ENCODE peak calls at places on chromosome 17, in ten cellular contexts. One of them, this sample, is unnamed.
A peak's percentile ranks its signal among the peaks of the same experiment; 100 is the strongest.

GRCh38 chr17:50487213-50488096 is 8.8 kb downstream of the RSAD1 start:
- DNase-seq in upper lobe of right lung: no peak
- DNase-seq in endodermal cell: no peak
- DNase-seq in choroid plexus epithelial cell: no peak
- DNase-seq in A549: no peak
- DNase-seq in AG09309: no peak
- DNase-seq in pancreas: no peak
- DNase-seq in BE2C: no peak
- DNase-seq in heart left ventricle: no peak
- DNase-seq in AG10803: no peak
- DNase-seq in this sample: no peak

GRCh38 chr17:13002761-13003453 is 14.9 kb downstream of the ELAC2 start:
- DNase-seq in upper lobe of right lung: peak; percentile 77
- DNase-seq in endodermal cell: peak; percentile 95
- DNase-seq in choroid plexus epithelial cell: peak; percentile 85
- DNase-seq in A549: peak; percentile 80
- DNase-seq in AG09309: peak; percentile 40
- DNase-seq in pancreas: peak; percentile 29
- DNase-seq in BE2C: peak; percentile 68
- DNase-seq in heart left ventricle: peak; percentile 85
- DNase-seq in AG10803: peak; percentile 72
- DNase-seq in this sample: peak; percentile 55

GRCh38 chr17:38749222-38750043 is 1.3 kb upstream of the PCGF2 start:
- DNase-seq in upper lobe of right lung: peak; percentile 94
- DNase-seq in endodermal cell: peak; percentile 96
- DNase-seq in choroid plexus epithelial cell: peak; percentile 66
- DNase-seq in A549: peak; percentile 65
- DNase-seq in AG09309: no peak
- DNase-seq in pancreas: peak; percentile 70
- DNase-seq in BE2C: peak; percentile 73
- DNase-seq in heart left ventricle: peak; percentile 94
- DNase-seq in AG10803: peak; percentile 50
- DNase-seq in this sample: no peak

GRCh38 chr17:9924735-9925191 is 19.7 kb upstream of the RCVRN start:
- DNase-seq in upper lobe of right lung: no peak
- DNase-seq in endodermal cell: peak; percentile 80
- DNase-seq in choroid plexus epithelial cell: peak; percentile 85
- DNase-seq in A549: peak; percentile 78
- DNase-seq in AG09309: peak; percentile 20
- DNase-seq in pancreas: no peak
- DNase-seq in BE2C: no peak
- DNase-seq in heart left ventricle: no peak
- DNase-seq in AG10803: peak; percentile 64
- DNase-seq in this sample: peak; percentile 21

GRCh38 chr17:38341035-38341721 is 2.6 kb downstream of the GPR179 start:
- DNase-seq in upper lobe of right lung: peak; percentile 75
- DNase-seq in endodermal cell: peak; percentile 94
- DNase-seq in choroid plexus epithelial cell: peak; percentile 38
- DNase-seq in A549: no peak
- DNase-seq in AG09309: no peak
- DNase-seq in pancreas: peak; percentile 46
- DNase-seq in BE2C: peak; percentile 90
- DNase-seq in heart left ventricle: peak; percentile 78
- DNase-seq in AG10803: no peak
- DNase-seq in this sample: no peak

GRCh38 chr17:77693301-77693700 is 265.2 kb upstream of the TNRC6C start:
- DNase-seq in upper lobe of right lung: peak; percentile 40
- DNase-seq in endodermal cell: peak; percentile 47
- DNase-seq in choroid plexus epithelial cell: no peak
- DNase-seq in A549: no peak
- DNase-seq in AG09309: no peak
- DNase-seq in pancreas: no peak
- DNase-seq in BE2C: no peak
- DNase-seq in heart left ventricle: no peak
- DNase-seq in AG10803: no peak
- DNase-seq in this sample: no peak

GRCh38 chr17:63665527-63666214 is 34.3 kb downstream of the LIMD2 start:
- DNase-seq in upper lobe of right lung: no peak
- DNase-seq in endodermal cell: no peak
- DNase-seq in choroid plexus epithelial cell: peak; percentile 70
- DNase-seq in A549: no peak
- DNase-seq in AG09309: no peak
- DNase-seq in pancreas: no peak
- DNase-seq in BE2C: no peak
- DNase-seq in heart left ventricle: no peak
- DNase-seq in AG10803: no peak
- DNase-seq in this sample: no peak

GRCh38 chr17:81191646-81192045 is 25.6 kb upstream of the AATK start:
- DNase-seq in upper lobe of right lung: no peak
- DNase-seq in endodermal cell: no peak
- DNase-seq in choroid plexus epithelial cell: no peak
- DNase-seq in A549: no peak
- DNase-seq in AG09309: no peak
- DNase-seq in pancreas: no peak
- DNase-seq in BE2C: peak; percentile 10
- DNase-seq in heart left ventricle: no peak
- DNase-seq in AG10803: no peak
- DNase-seq in this sample: no peak

GRCh38 chr17:28085766-28086165 is 43.3 kb downstream of the NLK start:
- DNase-seq in upper lobe of right lung: no peak
- DNase-seq in endodermal cell: no peak
- DNase-seq in choroid plexus epithelial cell: no peak
- DNase-seq in A549: no peak
- DNase-seq in AG09309: no peak
- DNase-seq in pancreas: no peak
- DNase-seq in BE2C: no peak
- DNase-seq in heart left ventricle: no peak
- DNase-seq in AG10803: no peak
- DNase-seq in this sample: no peak

GRCh38 chr17:46030752-46031151 is 31.7 kb downstream of the STH start:
- DNase-seq in upper lobe of right lung: no peak
- DNase-seq in endodermal cell: no peak
- DNase-seq in choroid plexus epithelial cell: no peak
- DNase-seq in A549: no peak
- DNase-seq in AG09309: no peak
- DNase-seq in pancreas: no peak
- DNase-seq in BE2C: no peak
- DNase-seq in heart left ventricle: no peak
- DNase-seq in AG10803: no peak
- DNase-seq in this sample: no peak

GRCh38 chr17:68457168-68457538 is at the start of gene WIPI1:
- DNase-seq in upper lobe of right lung: no peak
- DNase-seq in endodermal cell: no peak
- DNase-seq in choroid plexus epithelial cell: no peak
- DNase-seq in A549: no peak
- DNase-seq in AG09309: no peak
- DNase-seq in pancreas: no peak
- DNase-seq in BE2C: no peak
- DNase-seq in heart left ventricle: no peak
- DNase-seq in AG10803: no peak
- DNase-seq in this sample: no peak

GRCh38 chr17:51336112-51336822 is 75.9 kb downstream of the UTP18 start:
- DNase-seq in upper lobe of right lung: no peak
- DNase-seq in endodermal cell: peak; percentile 34
- DNase-seq in choroid plexus epithelial cell: no peak
- DNase-seq in A549: no peak
- DNase-seq in AG09309: no peak
- DNase-seq in pancreas: no peak
- DNase-seq in BE2C: no peak
- DNase-seq in heart left ventricle: no peak
- DNase-seq in AG10803: no peak
- DNase-seq in this sample: no peak

GRCh38 chr17:78826836-78827509 is 13.6 kb downstream of the USP36 start:
- DNase-seq in upper lobe of right lung: peak; percentile 74
- DNase-seq in endodermal cell: no peak
- DNase-seq in choroid plexus epithelial cell: no peak
- DNase-seq in A549: no peak
- DNase-seq in AG09309: no peak
- DNase-seq in pancreas: no peak
- DNase-seq in BE2C: no peak
- DNase-seq in heart left ventricle: peak; percentile 55
- DNase-seq in AG10803: no peak
- DNase-seq in this sample: no peak

GRCh38 chr17:81193051-81193410 is 27.0 kb upstream of the AATK start:
- DNase-seq in upper lobe of right lung: no peak
- DNase-seq in endodermal cell: no peak
- DNase-seq in choroid plexus epithelial cell: no peak
- DNase-seq in A549: no peak
- DNase-seq in AG09309: no peak
- DNase-seq in pancreas: no peak
- DNase-seq in BE2C: peak; percentile 8
- DNase-seq in heart left ventricle: no peak
- DNase-seq in AG10803: no peak
- DNase-seq in this sample: no peak

GRCh38 chr17:62014526-62014925 is 50.6 kb downstream of the MED13 start:
- DNase-seq in upper lobe of right lung: no peak
- DNase-seq in endodermal cell: no peak
- DNase-seq in choroid plexus epithelial cell: peak; percentile 63
- DNase-seq in A549: no peak
- DNase-seq in AG09309: no peak
- DNase-seq in pancreas: no peak
- DNase-seq in BE2C: no peak
- DNase-seq in heart left ventricle: no peak
- DNase-seq in AG10803: peak; percentile 43
- DNase-seq in this sample: no peak

GRCh38 chr17:8904686-8905085 is 37.2 kb upstream of the PIK3R6 start:
- DNase-seq in upper lobe of right lung: no peak
- DNase-seq in endodermal cell: peak; percentile 28
- DNase-seq in choroid plexus epithelial cell: no peak
- DNase-seq in A549: no peak
- DNase-seq in AG09309: no peak
- DNase-seq in pancreas: no peak
- DNase-seq in BE2C: no peak
- DNase-seq in heart left ventricle: no peak
- DNase-seq in AG10803: no peak
- DNase-seq in this sample: no peak

GRCh38 chr17:2860045-2860444 is 63.8 kb downstream of the RAP1GAP2 start:
- DNase-seq in upper lobe of right lung: no peak
- DNase-seq in endodermal cell: peak; percentile 68
- DNase-seq in choroid plexus epithelial cell: no peak
- DNase-seq in A549: no peak
- DNase-seq in AG09309: no peak
- DNase-seq in pancreas: no peak
- DNase-seq in BE2C: no peak
- DNase-seq in heart left ventricle: no peak
- DNase-seq in AG10803: no peak
- DNase-seq in this sample: no peak

GRCh38 chr17:10198509-10199249 is at the start of gene GAS7:
- DNase-seq in upper lobe of right lung: peak; percentile 84
- DNase-seq in endodermal cell: peak; percentile 96
- DNase-seq in choroid plexus epithelial cell: peak; percentile 18
- DNase-seq in A549: peak; percentile 61
- DNase-seq in AG09309: no peak
- DNase-seq in pancreas: no peak
- DNase-seq in BE2C: no peak
- DNase-seq in heart left ventricle: peak; percentile 80
- DNase-seq in AG10803: no peak
- DNase-seq in this sample: no peak

GRCh38 chr17:70804161-70804560 is 634.8 kb downstream of the KCNJ2 start:
- DNase-seq in upper lobe of right lung: no peak
- DNase-seq in endodermal cell: no peak
- DNase-seq in choroid plexus epithelial cell: peak; percentile 47
- DNase-seq in A549: no peak
- DNase-seq in AG09309: no peak
- DNase-seq in pancreas: no peak
- DNase-seq in BE2C: no peak
- DNase-seq in heart left ventricle: no peak
- DNase-seq in AG10803: peak; percentile 25
- DNase-seq in this sample: no peak

DNA sequence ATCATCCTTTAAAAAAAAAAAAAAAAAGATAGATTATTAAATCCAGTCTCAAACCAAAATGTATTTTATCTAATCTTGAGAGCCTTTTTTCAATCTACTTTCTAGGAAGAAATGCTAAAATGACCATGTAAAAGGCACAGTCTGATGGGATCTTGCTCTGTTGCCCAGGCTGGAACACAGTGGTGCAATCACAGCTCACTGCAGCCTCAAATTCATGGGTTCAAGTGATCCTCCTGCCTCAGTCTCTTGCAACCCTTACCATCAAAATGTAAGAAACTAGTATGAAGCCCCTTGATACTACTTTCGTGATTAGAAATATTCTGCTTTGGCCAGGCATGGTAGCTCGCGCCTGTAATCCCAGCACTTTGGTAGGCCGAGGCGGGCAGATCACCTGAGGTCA is 70.8 kb downstream of the HELZ start:
- DNase-seq in upper lobe of right lung: no peak
- DNase-seq in endodermal cell: no peak
- DNase-seq in choroid plexus epithelial cell: no peak
- DNase-seq in A549: no peak
- DNase-seq in AG09309: no peak
- DNase-seq in pancreas: no peak
- DNase-seq in BE2C: no peak
- DNase-seq in heart left ventricle: no peak
- DNase-seq in AG10803: no peak
- DNase-seq in this sample: no peak
- H3K4me3 ChIP-seq in upper lobe of right lung: no peak overlapping the region
- H3K4me3 ChIP-seq in endodermal cell: no peak overlapping the region
- H3K4me3 ChIP-seq in choroid plexus epithelial cell: no peak overlapping the region
- H3K4me3 ChIP-seq in A549: no peak overlapping the region
- H3K4me3 ChIP-seq in AG09309: no peak overlapping the region
- H3K4me3 ChIP-seq in pancreas: no peak overlapping the region
- H3K4me3 ChIP-seq in BE2C: no peak overlapping the region
- H3K4me3 ChIP-seq in heart left ventricle: no peak overlapping the region
- H3K4me3 ChIP-seq in AG10803: no peak overlapping the region
- H3K4me3 ChIP-seq in this sample: no peak overlapping the region

GRCh38 chr17:4479982-4480751 is 18.5 kb upstream of the SPNS2 start:
- DNase-seq in upper lobe of right lung: no peak
- DNase-seq in endodermal cell: no peak
- DNase-seq in choroid plexus epithelial cell: no peak
- DNase-seq in A549: no peak
- DNase-seq in AG09309: no peak
- DNase-seq in pancreas: peak; percentile 44
- DNase-seq in BE2C: no peak
- DNase-seq in heart left ventricle: no peak
- DNase-seq in AG10803: no peak
- DNase-seq in this sample: no peak
- H3K4me3 ChIP-seq in upper lobe of right lung: no peak overlapping the region
- H3K4me3 ChIP-seq in endodermal cell: no peak overlapping the region
- H3K4me3 ChIP-seq in choroid plexus epithelial cell: no peak overlapping the region
- H3K4me3 ChIP-seq in A549: no peak overlapping the region
- H3K4me3 ChIP-seq in AG09309: no peak overlapping the region
- H3K4me3 ChIP-seq in pancreas: no peak overlapping the region
- H3K4me3 ChIP-seq in BE2C: no peak overlapping the region
- H3K4me3 ChIP-seq in heart left ventricle: no peak overlapping the region
- H3K4me3 ChIP-seq in AG10803: no peak overlapping the region
- H3K4me3 ChIP-seq in this sample: no peak overlapping the region

GRCh38 chr17:48910370-48910769 is 2.2 kb downstream of the UBE2Z start:
- DNase-seq in upper lobe of right lung: no peak
- DNase-seq in endodermal cell: no peak
- DNase-seq in choroid plexus epithelial cell: no peak
- DNase-seq in A549: no peak
- DNase-seq in AG09309: no peak
- DNase-seq in pancreas: no peak
- DNase-seq in BE2C: no peak
- DNase-seq in heart left ventricle: no peak
- DNase-seq in AG10803: no peak
- DNase-seq in this sample: no peak
- H3K4me3 ChIP-seq in upper lobe of right lung: no peak overlapping the region
- H3K4me3 ChIP-seq in endodermal cell: peak overlapping the region; percentile 98
- H3K4me3 ChIP-seq in choroid plexus epithelial cell: peak overlapping the region; percentile 82
- H3K4me3 ChIP-seq in A549: peak overlapping the region; percentile 89
- H3K4me3 ChIP-seq in AG09309: peak overlapping the region; percentile 15
- H3K4me3 ChIP-seq in pancreas: peak overlapping the region; percentile 78
- H3K4me3 ChIP-seq in BE2C: no peak overlapping the region
- H3K4me3 ChIP-seq in heart left ventricle: no peak overlapping the region
- H3K4me3 ChIP-seq in AG10803: peak overlapping the region; percentile 85
- H3K4me3 ChIP-seq in this sample: peak overlapping the region; percentile 84

GRCh38 chr17:75011788-75012319 is 616 bp upstream of the MRPL58 start:
- DNase-seq in upper lobe of right lung: no peak
- DNase-seq in endodermal cell: no peak
- DNase-seq in choroid plexus epithelial cell: peak; percentile 89
- DNase-seq in A549: no peak
- DNase-seq in AG09309: no peak
- DNase-seq in pancreas: peak; percentile 66
- DNase-seq in BE2C: peak; percentile 74
- DNase-seq in heart left ventricle: peak; percentile 76
- DNase-seq in AG10803: peak; percentile 78
- DNase-seq in this sample: no peak
- H3K4me3 ChIP-seq in upper lobe of right lung: peak overlapping the region; percentile 85
- H3K4me3 ChIP-seq in endodermal cell: peak overlapping the region; percentile 96
- H3K4me3 ChIP-seq in choroid plexus epithelial cell: peak overlapping the region; percentile 93
- H3K4me3 ChIP-seq in A549: peak overlapping the region; percentile 76
- H3K4me3 ChIP-seq in AG09309: peak overlapping the region; percentile 99
- H3K4me3 ChIP-seq in pancreas: peak overlapping the region; percentile 91
- H3K4me3 ChIP-seq in BE2C: peak overlapping the region; percentile 88
- H3K4me3 ChIP-seq in heart left ventricle: peak overlapping the region; percentile 83
- H3K4me3 ChIP-seq in AG10803: peak overlapping the region; percentile 89
- H3K4me3 ChIP-seq in this sample: peak overlapping the region; percentile 90

This sample was measured in AG04450.